ENCODE peak calls at places on chromosome 7, in four cellular contexts. Q, L, H and P are unnamed samples.

GRCh38 chr7:330554-331230 is 40.7 kb downstream of the FOXL3 start:
- DNase-seq in Q (no peak), L (no peak), H (no peak), P (no peak)

GRCh38 chr7:10476642-10477041 is 497.0 kb upstream of the PHF14 start:
- DNase-seq in Q (no peak), L (no peak), H (peak; percentile 67), P (no peak)

GRCh38 chr7:1513657-1514095 is 9.5 kb upstream of the INTS1 start:
- DNase-seq in Q (no peak), L (no peak), H (no peak), P (no peak)

GRCh38 chr7:91632948-91633519 is 247.5 kb downstream of the MTERF1 start:
- DNase-seq in Q (no peak), L (no peak), H (no peak), P (no peak)

GRCh38 chr7:80499350-80499955 is 12.4 kb downstream of the GNAT3 start:
- DNase-seq in Q (peak; percentile 74), L (no peak), H (no peak), P (no peak)

GRCh38 chr7:150731916-150732315 is 5.3 kb upstream of the GIMAP5 start:
- DNase-seq in Q (no peak), L (no peak), H (no peak), P (peak; percentile 86)

GRCh38 chr7:154503962-154504550 is 451.9 kb downstream of the DPP6 start:
- DNase-seq in Q (no peak), L (no peak), H (no peak), P (no peak)

GRCh38 chr7:36044096-36044892 is 108.8 kb upstream of the EEPD1 start:
- DNase-seq in Q (no peak), L (no peak), H (no peak), P (no peak)

GRCh38 chr7:55477781-55478374 is 94.4 kb downstream of the VOPP1 start:
- DNase-seq in Q (peak; percentile 41), L (no peak), H (peak; percentile 55), P (peak; percentile 81)

GRCh38 chr7:5630670-5631069 is 150.8 kb downstream of the RNF216 start:
- DNase-seq in Q (no peak), L (no peak), H (peak; percentile 47), P (no peak)

GRCh38 chr7:149874644-149875028 is 867 bp downstream of the ATP6V0E2 start:
- DNase-seq in Q (no peak), L (peak; percentile 69), H (no peak), P (no peak)

GRCh38 chr7:123673752-123674398 is 18.2 kb downstream of the LMOD2 start:
- DNase-seq in Q (no peak), L (no peak), H (no peak), P (no peak)

DNA sequence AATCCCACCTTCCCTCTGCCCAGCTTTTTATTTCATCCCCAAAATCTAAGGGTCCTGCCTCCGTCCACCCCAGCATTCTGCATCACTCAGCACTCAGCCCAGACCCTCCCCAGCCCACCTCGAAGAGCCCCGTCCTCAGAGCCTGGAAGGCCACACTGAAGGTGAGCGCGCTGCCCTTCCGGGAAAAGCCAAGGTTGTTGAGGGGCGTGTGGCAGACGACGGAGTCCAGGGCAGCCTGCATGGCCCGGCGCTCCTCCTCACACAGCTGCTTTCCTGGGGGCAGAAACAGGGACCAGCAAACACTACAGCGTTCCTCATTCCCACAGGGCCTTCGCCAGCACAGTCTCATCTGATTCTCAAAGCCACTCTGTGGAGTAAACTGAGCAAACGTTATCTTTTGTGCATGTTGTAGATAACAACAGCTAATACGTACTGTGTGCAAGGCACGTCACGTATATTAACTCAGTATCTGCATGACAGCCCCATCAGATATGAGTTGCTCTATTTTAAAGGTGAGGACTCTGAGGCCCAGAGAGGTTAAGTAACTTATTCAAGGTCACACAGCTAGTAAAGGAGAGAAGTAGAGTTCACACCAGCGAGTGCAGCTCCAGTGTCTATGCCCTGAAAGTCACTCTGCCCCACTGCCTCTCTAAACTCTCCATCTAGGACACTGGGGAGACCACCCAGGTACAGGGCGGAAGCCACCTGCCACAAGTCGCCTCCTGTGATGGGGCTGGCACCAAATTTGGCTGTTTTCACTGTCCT is 2.8 kb downstream of the TRAPPC14 start:
- DNase-seq in Q (no peak), L (no peak), H (peak; percentile 77), P (no peak)
- H3K27ac ChIP-seq in Q (no peak overlapping the region), L (peak overlapping the region; percentile 91), H (no peak overlapping the region), P (no peak overlapping the region)

DNA sequence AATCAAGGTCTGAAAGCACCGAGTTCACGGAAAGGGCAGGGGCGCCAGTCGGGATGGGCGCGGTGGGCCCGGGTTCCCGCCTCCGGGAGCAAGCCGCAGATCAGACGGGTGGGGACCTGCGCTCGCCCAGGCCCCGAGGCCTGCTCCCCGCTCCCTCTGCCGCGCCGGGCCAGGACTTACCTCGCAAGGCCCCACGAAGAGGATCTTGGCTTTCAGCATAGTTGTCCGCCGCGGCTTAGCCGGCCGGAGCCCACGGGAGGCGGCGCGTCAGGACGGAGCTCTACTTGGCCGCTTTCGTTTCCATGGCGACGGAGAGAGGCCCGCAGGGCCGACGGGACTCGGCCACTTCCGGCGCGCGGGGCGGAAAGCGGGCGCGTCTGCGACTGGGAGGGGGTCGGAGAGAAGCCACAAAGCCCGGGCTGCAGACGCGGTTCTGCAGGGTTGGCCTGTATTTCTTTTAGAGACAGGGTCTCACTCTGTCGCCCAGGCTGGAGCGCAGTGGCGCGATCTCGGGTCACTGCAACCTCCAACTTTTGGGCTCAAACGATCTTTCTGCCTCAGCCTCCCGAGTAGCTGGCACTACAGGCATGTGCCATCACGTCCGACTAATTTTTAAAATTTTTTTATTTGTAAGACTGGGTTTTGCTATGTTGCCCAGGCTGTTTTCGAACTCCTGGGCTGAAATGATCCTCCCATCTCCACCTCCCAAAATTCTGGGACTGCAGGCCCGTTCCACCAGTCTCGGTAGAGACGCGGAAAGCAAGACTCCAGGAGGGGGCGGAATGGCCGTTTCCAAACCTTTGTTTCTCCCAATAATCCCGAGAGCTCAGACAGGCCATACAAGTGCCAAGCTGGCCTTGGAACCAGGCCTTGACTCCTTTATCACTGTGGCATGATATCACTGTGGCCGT is at the start of gene IFT22:
- DNase-seq in Q (peak; percentile 91), L (peak; percentile 92), H (peak; percentile 97), P (peak; percentile 95)
- TF ChIP-seq POLR2A in Q (no peak), L (no peak), H (no peak), P (no peak)

GRCh38 chr7:20076835-20077234 is 140.3 kb downstream of the MACC1 start:
- DNase-seq in Q (no peak), L (no peak), H (no peak), P (no peak)

GRCh38 chr7:20075992-20076813 is 141.0 kb downstream of the MACC1 start:
- DNase-seq in Q (no peak), L (no peak), H (no peak), P (no peak)

GRCh38 chr7:20075415-20075814 is 141.8 kb downstream of the MACC1 start:
- DNase-seq in Q (no peak), L (no peak), H (no peak), P (no peak)
- TF ChIP-seq POLR2AphosphoS5 in Q (no peak), L (no peak), H (no peak), P (no peak)

GRCh38 chr7:2870471-2870941 is 26.4 kb upstream of the GNA12 start:
- DNase-seq in Q (peak; percentile 84), L (peak; percentile 63), H (peak; percentile 90), P (peak; percentile 94)
- H3K27ac ChIP-seq in Q (no peak overlapping the region), L (peak overlapping the region; percentile 1), H (peak overlapping the region; percentile 26), P (peak overlapping the region; percentile 37)

DNA sequence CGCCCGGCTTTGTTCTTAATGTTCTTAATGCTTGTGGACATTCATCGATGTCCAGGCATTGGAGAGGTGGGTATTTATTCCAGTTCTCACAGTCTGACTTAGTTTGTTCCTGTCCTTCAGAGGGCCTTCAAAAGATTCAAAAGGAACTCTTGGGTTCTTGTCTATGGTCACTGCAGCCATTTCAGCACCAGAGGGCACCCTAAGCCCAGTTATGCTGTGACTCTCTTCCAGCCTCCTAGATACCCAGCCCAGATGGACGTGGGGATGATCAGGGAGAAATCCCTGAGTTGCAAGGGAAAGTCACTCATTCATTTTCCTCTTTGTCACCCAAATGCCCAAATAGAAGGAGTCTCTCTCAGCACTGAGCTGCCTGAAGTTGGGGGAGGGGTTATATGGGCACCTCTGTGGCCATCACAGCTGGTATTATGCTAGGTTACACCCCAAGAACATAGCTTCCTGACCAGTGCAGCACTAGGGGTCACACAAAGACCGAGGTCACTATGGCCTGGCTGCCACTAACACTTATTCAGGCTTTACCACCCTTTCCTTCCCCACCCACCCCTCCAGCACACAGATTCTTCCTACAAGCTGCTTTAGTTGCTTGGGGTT is 26.5 kb upstream of the CCDC126 start:
- DNase-seq in Q (peak; percentile 70), L (peak; percentile 80), H (peak; percentile 73), P (no peak)
- TF ChIP-seq POLR2A in Q (no peak), L (no peak), H (no peak), P (no peak)